ENCODE peak calls at places on chromosomes 2 and 18, in ten cellular contexts. M is tibial artery; A is tibial nerve; G is body of pancreas; I is H7; Q is CD8-positive, alpha-beta memory T cell; H is mammary epithelial cell; S is effector memory CD4-positive, alpha-beta T cell; Z is spleen; Y is brain microvascular endothelial cell. O is an unnamed sample. For H3K27me3, the result is how much of the 10 kb centered on the place peaks cover.

GRCh38 chr2:44833123-44834069 is 108.1 kb upstream of the SIX3 start:
- DNase-seq in M (no peak), A (no peak), G (no peak), I (no peak), Q (no peak), H (peak), S (no peak), Z (no peak), Y (peak), O (no peak)

GRCh38 chr2:165009466-165009865 is 54.1 kb upstream of the SLC38A11 start:
- DNase-seq in M (no peak), A (no peak), G (no peak), I (no peak), Q (no peak), H (peak), S (no peak), Z (no peak), Y (no peak), O (no peak)

GRCh38 chr18:69747388-69747787 is 200.3 kb downstream of the CD226 start:
- DNase-seq in M (no peak), A (no peak), G (no peak), I (no peak), Q (no peak), H (no peak), S (no peak), Z (no peak), Y (no peak), O (no peak)

GRCh38 chr2:68385232-68385906 is 20.3 kb downstream of the PLEK start:
- DNase-seq in M (no peak), A (no peak), G (peak), I (peak), Q (peak), H (no peak), S (no peak), Z (peak), Y (no peak), O (no peak)

GRCh38 chr2:154324601-154325000 is 373.9 kb upstream of the KCNJ3 start:
- DNase-seq in M (no peak), A (no peak), G (no peak), I (no peak), Q (no peak), H (no peak), S (no peak), Z (no peak), Y (no peak), O (no peak)

GRCh38 chr2:2646312-2647051 is 315.4 kb upstream of the MYT1L start:
- DNase-seq in M (no peak), A (no peak), G (no peak), I (peak), Q (peak), H (no peak), S (no peak), Z (no peak), Y (no peak), O (no peak)

GRCh38 chr2:25251032-25251460 is 82.7 kb upstream of the POMC start:
- DNase-seq in M (no peak), A (no peak), G (no peak), I (peak), Q (peak), H (no peak), S (no peak), Z (no peak), Y (peak), O (no peak)

GRCh38 chr2:218168016-218168415 is 1.3 kb upstream of the CXCR1 start:
- DNase-seq in M (no peak), A (no peak), G (no peak), I (no peak), Q (no peak), H (peak), S (no peak), Z (no peak), Y (no peak), O (no peak)

GRCh38 chr2:9897796-9898195 is 53.7 kb upstream of the GRHL1 start:
- DNase-seq in M (no peak), A (no peak), G (no peak), I (peak), Q (no peak), H (no peak), S (no peak), Z (no peak), Y (no peak), O (no peak)

GRCh38 chr2:161273038-161273760 is 35.0 kb upstream of the PSMD14 start:
- DNase-seq in M (no peak), A (peak), G (peak), I (peak), Q (peak), H (peak), S (no peak), Z (no peak), Y (peak), O (peak)

GRCh38 chr18:995641-996040 is 91.0 kb downstream of the ADCYAP1 start:
- DNase-seq in M (no peak), A (no peak), G (no peak), I (no peak), Q (no peak), H (peak), S (no peak), Z (no peak), Y (peak), O (no peak)

GRCh38 chr2:197369946-197370325 is 59.4 kb upstream of the ANKRD44 start:
- DNase-seq in M (no peak), A (no peak), G (no peak), I (no peak), Q (no peak), H (no peak), S (no peak), Z (no peak), Y (no peak), O (no peak)

GRCh38 chr2:240353086-240353798 is 82.2 kb upstream of the GPC1 start:
- DNase-seq in M (no peak), A (no peak), G (no peak), I (peak), Q (no peak), H (no peak), S (no peak), Z (peak), Y (no peak), O (no peak)

GRCh38 chr2:235043762-235044500 is 92.1 kb downstream of the SH3BP4 start:
- DNase-seq in M (peak), A (no peak), G (peak), I (no peak), Q (no peak), H (no peak), S (no peak), Z (peak), Y (no peak), O (no peak)

GRCh38 chr18:69898241-69898861 is 49.3 kb downstream of the CD226 start:
- DNase-seq in M (no peak), A (no peak), G (no peak), I (peak), Q (peak), H (no peak), S (no peak), Z (no peak), Y (no peak), O (no peak)

GRCh38 chr2:43139996-43140621 is 86.3 kb downstream of the ZFP36L2 start:
- DNase-seq in M (no peak), A (peak), G (no peak), I (peak), Q (peak), H (no peak), S (no peak), Z (peak), Y (no peak), O (no peak)

GRCh38 chr2:2524340-2524941 is 193.4 kb upstream of the MYT1L start:
- DNase-seq in M (no peak), A (no peak), G (no peak), I (no peak), Q (no peak), H (no peak), S (no peak), Z (no peak), Y (no peak), O (no peak)

GRCh38 chr2:168436840-168437239 is 19.2 kb upstream of the CERS6 start:
- DNase-seq in M (no peak), A (no peak), G (no peak), I (no peak), Q (no peak), H (no peak), S (no peak), Z (no peak), Y (no peak), O (no peak)

GRCh38 chr2:217186152-217186551 is 326.3 kb upstream of the TNP1 start:
- DNase-seq in M (peak), A (peak), G (peak), I (no peak), Q (no peak), H (no peak), S (no peak), Z (no peak), Y (no peak), O (no peak)

GRCh38 chr2:204289066-204289465 is 256.2 kb upstream of the PARD3B start:
- DNase-seq in M (no peak), A (no peak), G (no peak), I (no peak), Q (no peak), H (no peak), S (no peak), Z (no peak), Y (no peak), O (no peak)

GRCh38 chr18:77108821-77109692 is 23.5 kb downstream of the MBP start:
- DNase-seq in M (no peak), A (no peak), G (no peak), I (no peak), Q (no peak), H (no peak), S (no peak), Z (no peak), Y (no peak), O (no peak)

GRCh38 chr2:231671617-231672350 is 36.5 kb upstream of the PTMA start:
- DNase-seq in M (no peak), A (no peak), G (no peak), I (no peak), Q (no peak), H (no peak), S (no peak), Z (peak), Y (no peak), O (no peak)

GRCh38 chr18:8455661-8456614 is 153.3 kb upstream of the RAB12 start:
- DNase-seq in M (no peak), A (no peak), G (no peak), I (no peak), Q (no peak), H (no peak), S (no peak), Z (no peak), Y (no peak), O (no peak)

GRCh38 chr2:181847729-181848128 is 43.8 kb upstream of the ITPRID2 start:
- DNase-seq in M (no peak), A (no peak), G (no peak), I (no peak), Q (no peak), H (no peak), S (no peak), Z (no peak), Y (no peak), O (no peak)

GRCh38 chr18:37729715-37730114 is 164.1 kb upstream of the CELF4 start:
- DNase-seq in M (no peak), A (no peak), G (no peak), I (no peak), Q (no peak), H (peak), S (no peak), Z (no peak), Y (no peak), O (no peak)

GRCh38 chr18:40957533-40958070 is 997.4 kb upstream of the PIK3C3 start:
- DNase-seq in M (no peak), A (no peak), G (no peak), I (peak), Q (no peak), H (no peak), S (no peak), Z (no peak), Y (no peak), O (no peak)

GRCh38 chr2:216388046-216388884 is 16.0 kb upstream of the MARCHF4 start:
- DNase-seq in M (no peak), A (no peak), G (no peak), I (no peak), Q (peak), H (no peak), S (no peak), Z (no peak), Y (no peak), O (no peak)

GRCh38 chr2:7992612-7993596 is 689.0 kb upstream of the ID2 start:
- DNase-seq in M (no peak), A (no peak), G (no peak), I (no peak), Q (no peak), H (peak), S (no peak), Z (no peak), Y (peak), O (peak)

GRCh38 chr2:222024934-222025890 is 273.6 kb downstream of the PAX3 start:
- DNase-seq in M (no peak), A (no peak), G (peak), I (peak), Q (no peak), H (peak), S (no peak), Z (no peak), Y (no peak), O (peak)

GRCh38 chr2:211944572-211944971 is 594.0 kb downstream of the ERBB4 start:
- DNase-seq in M (no peak), A (no peak), G (no peak), I (no peak), Q (no peak), H (no peak), S (no peak), Z (no peak), Y (no peak), O (no peak)

GRCh38 chr2:218194880-218195279 is 22.1 kb upstream of the ARPC2 start:
- DNase-seq in M (peak), A (no peak), G (no peak), I (no peak), Q (no peak), H (no peak), S (no peak), Z (no peak), Y (no peak), O (no peak)

GRCh38 chr18:49645836-49646235 is 84.0 kb downstream of the LIPG start:
- DNase-seq in M (peak), A (no peak), G (peak), I (peak), Q (no peak), H (peak), S (no peak), Z (peak), Y (peak), O (peak)

GRCh38 chr2:73032702-73033097 is 38.8 kb downstream of the SFXN5 start:
- DNase-seq in M (no peak), A (no peak), G (no peak), I (no peak), Q (no peak), H (no peak), S (no peak), Z (no peak), Y (no peak), O (no peak)

GRCh38 chr2:101608411-101609317 is 88.8 kb upstream of the MAP4K4 start:
- DNase-seq in M (no peak), A (no peak), G (no peak), I (no peak), Q (no peak), H (no peak), S (no peak), Z (no peak), Y (no peak), O (no peak)

GRCh38 chr2:1501991-1502390 is 88.7 kb downstream of the TPO start:
- DNase-seq in M (no peak), A (no peak), G (no peak), I (no peak), Q (no peak), H (no peak), S (no peak), Z (peak), Y (no peak), O (no peak)

GRCh38 chr2:222722327-222722946 is 51.0 kb downstream of the MOGAT1 start:
- DNase-seq in M (no peak), A (no peak), G (no peak), I (no peak), Q (no peak), H (no peak), S (no peak), Z (no peak), Y (no peak), O (no peak)

GRCh38 chr2:85168984-85169383 is 35.8 kb downstream of the TCF7L1 start:
- DNase-seq in M (no peak), A (no peak), G (no peak), I (no peak), Q (no peak), H (no peak), S (no peak), Z (peak), Y (no peak), O (no peak)

GRCh38 chr2:73020657-73021370 is 50.7 kb downstream of the SFXN5 start:
- DNase-seq in M (no peak), A (no peak), G (no peak), I (no peak), Q (no peak), H (no peak), S (no peak), Z (no peak), Y (peak), O (no peak)

DNA sequence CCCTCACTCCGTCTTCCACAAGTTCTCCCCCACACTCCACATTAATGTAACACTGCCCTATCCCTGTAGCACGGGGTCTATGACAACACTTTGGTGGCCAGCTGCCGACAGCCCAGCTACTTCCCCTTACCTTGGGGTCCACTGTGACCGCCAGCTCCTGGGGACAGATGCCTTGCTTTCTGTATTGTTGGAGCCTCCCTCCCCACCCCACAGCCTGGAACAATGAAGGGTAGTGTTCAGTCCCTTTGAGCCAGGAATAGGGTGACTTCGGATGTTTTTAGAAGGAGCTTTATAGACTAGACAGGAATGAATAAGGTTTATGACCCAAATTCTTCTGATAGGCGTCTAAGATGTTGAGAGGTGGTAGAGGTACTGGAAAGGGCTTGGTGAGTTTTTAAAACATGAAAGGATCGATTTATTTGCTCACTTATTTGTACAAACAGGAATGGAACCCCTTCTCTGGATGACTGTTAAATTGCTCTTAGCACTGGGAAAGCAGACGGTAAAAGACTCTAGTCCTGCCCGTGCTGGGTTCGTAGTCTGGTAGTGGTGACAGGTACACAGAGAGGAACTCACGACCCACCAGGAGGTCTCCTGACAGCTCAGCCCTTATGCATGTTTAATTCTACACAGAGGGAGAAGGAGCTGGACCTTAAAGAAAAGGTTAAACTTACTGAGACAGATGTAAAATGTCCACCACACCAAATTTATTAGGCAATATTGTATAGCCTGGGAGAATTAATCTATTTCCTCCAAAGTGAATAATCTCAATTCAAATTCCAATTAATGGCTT is 90.9 kb downstream of the MYCN start:
- DNase-seq in M (no peak), A (no peak), G (no peak), I (no peak), Q (no peak), H (no peak), S (no peak), Z (no peak), Y (no peak), O (no peak)
- H3K27me3 ChIP-seq in M (under half), A (under half), G (under half), I (under half), Q (under half), H (under half), S (under half), Z (under half), Y (under half), O (under half)

GRCh38 chr18:79786781-79787526 is 10.8 kb upstream of the KCNG2 start:
- DNase-seq in M (no peak), A (no peak), G (no peak), I (peak), Q (no peak), H (no peak), S (no peak), Z (peak), Y (no peak), O (no peak)

GRCh38 chr18:79784071-79784913 is 13.4 kb upstream of the KCNG2 start:
- DNase-seq in M (no peak), A (no peak), G (no peak), I (peak), Q (no peak), H (no peak), S (no peak), Z (peak), Y (no peak), O (no peak)

GRCh38 chr18:79786304-79786703 is 11.4 kb upstream of the KCNG2 start:
- DNase-seq in M (no peak), A (no peak), G (no peak), I (no peak), Q (no peak), H (no peak), S (no peak), Z (peak), Y (no peak), O (no peak)

GRCh38 chr18:79785831-79786230 is 11.9 kb upstream of the KCNG2 start:
- DNase-seq in M (no peak), A (no peak), G (no peak), I (no peak), Q (no peak), H (no peak), S (no peak), Z (peak), Y (no peak), O (no peak)

GRCh38 chr18:79784965-79785770 is 12.6 kb upstream of the KCNG2 start:
- DNase-seq in M (no peak), A (no peak), G (no peak), I (peak), Q (no peak), H (peak), S (no peak), Z (peak), Y (no peak), O (no peak)
- H3K27me3 ChIP-seq in M (half or more), A (under half), G (under half), I (under half), Q (under half), H (under half), S (under half), Z (half or more), Y (under half), O (under half)

DNA sequence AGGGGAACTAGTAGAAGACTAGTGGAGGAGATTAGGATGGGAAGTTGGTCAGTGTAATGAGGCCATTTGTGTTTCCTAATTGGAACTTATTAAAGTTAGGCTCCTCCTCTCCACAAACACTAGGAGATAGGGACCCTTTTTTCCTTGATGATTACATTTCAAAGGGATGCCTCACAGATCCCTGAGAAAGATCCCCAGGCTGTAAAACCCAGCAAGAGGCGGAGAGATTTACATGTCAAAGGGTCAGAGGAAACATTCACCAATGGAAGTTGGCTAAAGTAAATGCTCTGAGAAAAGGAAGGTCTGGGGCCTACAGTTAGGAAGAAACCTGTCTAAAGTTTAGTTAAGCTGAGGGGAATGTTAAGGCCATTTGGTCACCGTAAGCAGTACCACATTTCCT is 1.4 kb upstream of the CCDC85A start:
- DNase-seq in M (no peak), A (no peak), G (no peak), I (peak), Q (no peak), H (no peak), S (no peak), Z (no peak), Y (no peak), O (no peak)
- H3K27me3 ChIP-seq in M (under half), A (under half), G (under half), I (half or more), Q (under half), H (under half), S (under half), Z (half or more), Y (under half), O (half or more)

GRCh38 chr2:26581991-26582842 is 58.9 kb downstream of the CIB4 start:
- DNase-seq in M (no peak), A (no peak), G (no peak), I (peak), Q (no peak), H (no peak), S (no peak), Z (peak), Y (no peak), O (no peak)

GRCh38 chr2:26580151-26580550 is 61.0 kb downstream of the CIB4 start:
- DNase-seq in M (no peak), A (no peak), G (no peak), I (no peak), Q (no peak), H (no peak), S (no peak), Z (peak), Y (no peak), O (no peak)

GRCh38 chr2:26582890-26583289 is 58.3 kb downstream of the CIB4 start:
- DNase-seq in M (no peak), A (no peak), G (no peak), I (no peak), Q (no peak), H (no peak), S (no peak), Z (peak), Y (no peak), O (no peak)

GRCh38 chr2:26580751-26581150 is 60.4 kb downstream of the CIB4 start:
- DNase-seq in M (no peak), A (no peak), G (no peak), I (no peak), Q (no peak), H (no peak), S (no peak), Z (peak), Y (no peak), O (no peak)

GRCh38 chr2:26581266-26581990 is 59.7 kb downstream of the CIB4 start:
- DNase-seq in M (no peak), A (no peak), G (no peak), I (no peak), Q (no peak), H (no peak), S (no peak), Z (peak), Y (no peak), O (no peak)
- H3K27me3 ChIP-seq in M (half or more), A (under half), G (under half), I (under half), Q (under half), H (under half), S (under half), Z (under half), Y (under half), O (under half)

GRCh38 chr2:105625632-105626031 is 119.1 kb upstream of the NCK2 start:
- DNase-seq in M (no peak), A (no peak), G (no peak), I (no peak), Q (no peak), H (no peak), S (no peak), Z (no peak), Y (no peak), O (no peak)
- H3K27me3 ChIP-seq in M (under half), A (under half), G (under half), I (under half), Q (under half), H (under half), S (under half), Z (under half), Y (under half), O (under half)

GRCh38 chr18:5892772-5893431 is 2.4 kb downstream of the TMEM200C start:
- DNase-seq in M (no peak), A (no peak), G (no peak), I (no peak), Q (no peak), H (no peak), S (no peak), Z (no peak), Y (no peak), O (no peak)
- H3K27me3 ChIP-seq in M (half or more), A (under half), G (under half), I (under half), Q (under half), H (under half), S (under half), Z (half or more), Y (under half), O (under half)